ENCODE peak calls at places on chromosome 13, in six cellular contexts. K is naive thymus-derived CD8-positive, alpha-beta T cell; A is KG1; Q is upper lobe of left lung; F is fibroblast of mammary gland; U is PC-9. C is an unnamed sample.

GRCh38 chr13:59728896-59729545 is 434.7 kb downstream of the DIAPH3 start:
- DNase-seq in K (no peak), A (no peak), Q (no peak), F (no peak), U (no peak), C (no peak)

GRCh38 chr13:50094615-50095293 is 79.5 kb downstream of the KCNRG start:
- DNase-seq in K (no peak), A (no peak), Q (no peak), F (peak; percentile 24), U (no peak), C (no peak)

GRCh38 chr13:30821421-30821820 is 84.7 kb upstream of the MEDAG start:
- DNase-seq in K (no peak), A (no peak), Q (no peak), F (no peak), U (no peak), C (no peak)

GRCh38 chr13:105774739-105775460 is 760.6 kb downstream of the EFNB2 start:
- DNase-seq in K (no peak), A (no peak), Q (no peak), F (no peak), U (peak; percentile 98), C (no peak)

GRCh38 chr13:20482275-20482761 is 43.3 kb downstream of the CRYL1 start:
- DNase-seq in K (no peak), A (no peak), Q (no peak), F (no peak), U (peak; percentile 79), C (no peak)

GRCh38 chr13:44489751-44490150 is 86.4 kb downstream of the TSC22D1 start:
- DNase-seq in K (no peak), A (no peak), Q (no peak), F (no peak), U (no peak), C (no peak)

GRCh38 chr13:97395437-97396136 is 38.4 kb upstream of the RAP2A start:
- DNase-seq in K (no peak), A (no peak), Q (no peak), F (peak; percentile 71), U (peak; percentile 43), C (no peak)

GRCh38 chr13:29465741-29466293 is 129.7 kb downstream of the SLC7A1 start:
- DNase-seq in K (no peak), A (no peak), Q (no peak), F (peak; percentile 72), U (no peak), C (no peak)

GRCh38 chr13:45092668-45093067 is 27.6 kb upstream of the GTF2F2 start:
- DNase-seq in K (no peak), A (no peak), Q (no peak), F (peak; percentile 12), U (no peak), C (no peak)

GRCh38 chr13:76809369-76809768 is 76.8 kb downstream of the KCTD12 start:
- DNase-seq in K (no peak), A (no peak), Q (no peak), F (peak; percentile 34), U (no peak), C (no peak)

GRCh38 chr13:101523154-101523669 is 70.7 kb downstream of the ITGBL1 start:
- DNase-seq in K (no peak), A (no peak), Q (no peak), F (peak; percentile 52), U (peak; percentile 18), C (no peak)

GRCh38 chr13:29566864-29567263 is 28.6 kb downstream of the SLC7A1 start:
- DNase-seq in K (no peak), A (no peak), Q (no peak), F (no peak), U (no peak), C (no peak)

GRCh38 chr13:44317752-44318550 is 55.7 kb upstream of the SERP2 start:
- DNase-seq in K (no peak), A (no peak), Q (no peak), F (peak; percentile 88), U (no peak), C (no peak)

GRCh38 chr13:33785384-33785783 is 32.6 kb upstream of the RFC3 start:
- DNase-seq in K (no peak), A (no peak), Q (no peak), F (no peak), U (no peak), C (no peak)

GRCh38 chr13:21079761-21080730 is 18.7 kb upstream of the LATS2 start:
- DNase-seq in K (no peak), A (no peak), Q (no peak), F (peak; percentile 88), U (peak; percentile 94), C (no peak)

GRCh38 chr13:80224468-80224867 is 116.5 kb downstream of the SPRY2 start:
- DNase-seq in K (no peak), A (no peak), Q (no peak), F (peak; percentile 47), U (peak; percentile 60), C (no peak)

GRCh38 chr13:59094149-59094548 is 1069.6 kb downstream of the DIAPH3 start:
- DNase-seq in K (no peak), A (no peak), Q (no peak), F (no peak), U (no peak), C (no peak)

GRCh38 chr13:32880636-32881035 is 135.6 kb upstream of the KL start:
- DNase-seq in K (no peak), A (no peak), Q (no peak), F (no peak), U (no peak), C (no peak)

GRCh38 chr13:87678353-87678752 is 7.2 kb downstream of the SLITRK5 start:
- DNase-seq in K (no peak), A (no peak), Q (no peak), F (no peak), U (no peak), C (no peak)

GRCh38 chr13:96091164-96091931 is 1.4 kb downstream of the HS6ST3 start:
- DNase-seq in K (no peak), A (no peak), Q (no peak), F (no peak), U (no peak), C (no peak)

GRCh38 chr13:77544365-77544764 is 8.9 kb downstream of the SCEL start:
- DNase-seq in K (no peak), A (no peak), Q (peak; percentile 31), F (peak; percentile 59), U (no peak), C (no peak)

GRCh38 chr13:88526186-88526852 is 855.1 kb downstream of the SLITRK5 start:
- DNase-seq in K (no peak), A (no peak), Q (no peak), F (no peak), U (no peak), C (no peak)

GRCh38 chr13:80040219-80040976 is 300.5 kb downstream of the SPRY2 start:
- DNase-seq in K (no peak), A (no peak), Q (no peak), F (peak; percentile 100), U (peak; percentile 91), C (no peak)

GRCh38 chr13:37648604-37649003 is 50.0 kb upstream of the POSTN start:
- DNase-seq in K (no peak), A (no peak), Q (no peak), F (peak; percentile 80), U (no peak), C (no peak)

GRCh38 chr13:30346159-30346788 is 38.9 kb upstream of the KATNAL1 start:
- DNase-seq in K (peak; percentile 80), A (peak; percentile 34), Q (peak; percentile 42), F (no peak), U (no peak), C (no peak)

GRCh38 chr13:46184277-46184699 is 2.3 kb upstream of the LCP1 start:
- DNase-seq in K (peak; percentile 78), A (peak; percentile 71), Q (peak; percentile 55), F (peak; percentile 11), U (peak; percentile 28), C (no peak)

GRCh38 chr13:110443633-110444225 is 117.8 kb downstream of the RAB20 start:
- DNase-seq in K (no peak), A (no peak), Q (no peak), F (peak; percentile 22), U (no peak), C (no peak)

GRCh38 chr13:40644838-40645620 is 21.4 kb downstream of the FOXO1 start:
- DNase-seq in K (peak; percentile 34), A (no peak), Q (no peak), F (no peak), U (peak; percentile 62), C (no peak)

GRCh38 chr13:86135856-86136255 is 336.6 kb upstream of the SLITRK6 start:
- DNase-seq in K (no peak), A (no peak), Q (no peak), F (no peak), U (no peak), C (no peak)